ENCODE peak calls at places on chromosomes 7 and 10, in six cellular contexts. X is astrocyte of the hippocampus; S is brain microvascular endothelial cell; F is stimulated activated CD4-positive, alpha-beta T cell treated with anti-CD3 and anti-CD28 coated beads, Interleukin-2, amount 100 ng/mL, for 24 hours; N is stimulated activated CD8-positive, alpha-beta memory T cell treated with anti-CD3 and anti-CD28 coated beads, Interleukin-12 subunit alpha, Interleukin-12 subunit beta, amount 100 ng/mL, for 1 hour; H is H7. Q is an unnamed sample.

GRCh38 chr7:66845382-66846095 is 75.5 kb upstream of the TMEM248 start:
- DNase-seq in X (no peak), S (no peak), F (no peak), N (no peak), H (no peak), Q (no peak)

GRCh38 chr10:95814011-95814727 is 58.2 kb downstream of the ENTPD1 start:
- DNase-seq in X (peak), S (peak), F (no peak), N (no peak), H (no peak), Q (no peak)

GRCh38 chr7:121039510-121039822 is 51.0 kb downstream of the CPED1 start:
- DNase-seq in X (no peak), S (no peak), F (no peak), N (no peak), H (no peak), Q (no peak)

GRCh38 chr7:110051386-110051785 is 1039.5 kb upstream of the LRRN3 start:
- DNase-seq in X (no peak), S (no peak), F (no peak), N (no peak), H (no peak), Q (no peak)

GRCh38 chr10:19500959-19501358 is 315.3 kb upstream of the PLXDC2 start:
- DNase-seq in X (no peak), S (no peak), F (no peak), N (no peak), H (no peak), Q (no peak)

GRCh38 chr10:30491204-30491603 is 57.2 kb downstream of the MAP3K8 start:
- DNase-seq in X (no peak), S (no peak), F (no peak), N (no peak), H (no peak), Q (no peak)

GRCh38 chr10:60394444-60394843 is 4.8 kb upstream of the ANK3 start:
- DNase-seq in X (no peak), S (no peak), F (peak), N (no peak), H (no peak), Q (no peak)

GRCh38 chr7:2954433-2954853 is 89.2 kb downstream of the CARD11 start:
- DNase-seq in X (no peak), S (no peak), F (no peak), N (no peak), H (no peak), Q (no peak)

GRCh38 chr7:22267989-22268615 is 88.9 kb downstream of the RAPGEF5 start:
- DNase-seq in X (peak), S (no peak), F (no peak), N (no peak), H (no peak), Q (no peak)

GRCh38 chr7:75879771-75880184 is 944 bp downstream of the RHBDD2 start:
- DNase-seq in X (peak), S (peak), F (no peak), N (peak), H (peak), Q (no peak)

GRCh38 chr10:47278152-47278473 is 21.9 kb upstream of the GDF10 start:
- DNase-seq in X (no peak), S (no peak), F (no peak), N (no peak), H (no peak), Q (no peak)

GRCh38 chr10:28077889-28078288 is 79.0 kb upstream of the ODAD2 start:
- DNase-seq in X (no peak), S (peak), F (no peak), N (no peak), H (no peak), Q (no peak)

GRCh38 chr10:5776150-5776880 is 36.9 kb downstream of the GDI2 start:
- DNase-seq in X (peak), S (no peak), F (no peak), N (no peak), H (peak), Q (no peak)

GRCh38 chr7:97499204-97499603 is 232.7 kb upstream of the TAC1 start:
- DNase-seq in X (peak), S (peak), F (no peak), N (no peak), H (peak), Q (no peak)

GRCh38 chr7:113197274-113197673 is 78.9 kb upstream of the SMIM30 start:
- DNase-seq in X (peak), S (peak), F (no peak), N (no peak), H (no peak), Q (no peak)

Q was measured in memory B cell.